ENCODE peak calls at places on chromosome 10, in eight cellular contexts. One of them, this sample, is unnamed.

GRCh38 chr10:9051328-9051974 is 997.0 kb downstream of the GATA3 start:
- DNase-seq in fibroblast of lung: peak
- DNase-seq in stimulated activated CD4-positive, alpha-beta T cell treated with anti-CD3 and anti-CD28 coated beads, Interleukin-4, amount 100 ng/mL, for 4 hours: no peak
- DNase-seq in stimulated activated naive CD4-positive, alpha-beta T cell: no peak
- DNase-seq in progenitor cell of endocrine pancreas: no peak
- DNase-seq in NCI-H1092 treated with DMSO at 0.1 percent for 48 hours: no peak
- DNase-seq in lower lobe of right lung: no peak
- DNase-seq in SHP77 treated with DMSO at 0.1 percent for 48 hours: no peak
- DNase-seq in this sample: no peak

GRCh38 chr10:125296598-125296997 is 136.2 kb upstream of the CTBP2 start:
- DNase-seq in stimulated activated CD4-positive, alpha-beta T cell treated with anti-CD3 and anti-CD28 coated beads, Interleukin-4, amount 100 ng/mL, for 4 hours: no peak
- DNase-seq in SHP77 treated with DMSO at 0.1 percent for 48 hours: no peak
- DNase-seq in NCI-H1092 treated with DMSO at 0.1 percent for 48 hours: no peak
- DNase-seq in progenitor cell of endocrine pancreas: no peak
- DNase-seq in stimulated activated naive CD4-positive, alpha-beta T cell: no peak
- DNase-seq in lower lobe of right lung: no peak
- DNase-seq in fibroblast of lung: no peak
- DNase-seq in this sample: no peak

GRCh38 chr10:47156873-47157272 is 143.1 kb upstream of the GDF10 start:
- DNase-seq in SHP77 treated with DMSO at 0.1 percent for 48 hours: no peak
- DNase-seq in progenitor cell of endocrine pancreas: no peak
- DNase-seq in fibroblast of lung: no peak
- DNase-seq in lower lobe of right lung: no peak
- DNase-seq in stimulated activated CD4-positive, alpha-beta T cell treated with anti-CD3 and anti-CD28 coated beads, Interleukin-4, amount 100 ng/mL, for 4 hours: no peak
- DNase-seq in stimulated activated naive CD4-positive, alpha-beta T cell: no peak
- DNase-seq in NCI-H1092 treated with DMSO at 0.1 percent for 48 hours: no peak
- DNase-seq in this sample: no peak

GRCh38 chr10:43251664-43252165 is 15.2 kb downstream of the RASGEF1A start:
- DNase-seq in NCI-H1092 treated with DMSO at 0.1 percent for 48 hours: no peak
- DNase-seq in stimulated activated naive CD4-positive, alpha-beta T cell: no peak
- DNase-seq in progenitor cell of endocrine pancreas: peak
- DNase-seq in SHP77 treated with DMSO at 0.1 percent for 48 hours: no peak
- DNase-seq in fibroblast of lung: no peak
- DNase-seq in lower lobe of right lung: no peak
- DNase-seq in stimulated activated CD4-positive, alpha-beta T cell treated with anti-CD3 and anti-CD28 coated beads, Interleukin-4, amount 100 ng/mL, for 4 hours: no peak
- DNase-seq in this sample: peak

GRCh38 chr10:5976689-5977470 is 463 bp downstream of the IL15RA start:
- DNase-seq in SHP77 treated with DMSO at 0.1 percent for 48 hours: no peak
- DNase-seq in progenitor cell of endocrine pancreas: peak
- DNase-seq in NCI-H1092 treated with DMSO at 0.1 percent for 48 hours: no peak
- DNase-seq in fibroblast of lung: peak
- DNase-seq in stimulated activated naive CD4-positive, alpha-beta T cell: peak
- DNase-seq in stimulated activated CD4-positive, alpha-beta T cell treated with anti-CD3 and anti-CD28 coated beads, Interleukin-4, amount 100 ng/mL, for 4 hours: peak
- DNase-seq in lower lobe of right lung: peak
- DNase-seq in this sample: no peak

GRCh38 chr10:83164134-83164533 is 975.2 kb upstream of the GHITM start:
- DNase-seq in stimulated activated CD4-positive, alpha-beta T cell treated with anti-CD3 and anti-CD28 coated beads, Interleukin-4, amount 100 ng/mL, for 4 hours: no peak
- DNase-seq in fibroblast of lung: peak
- DNase-seq in progenitor cell of endocrine pancreas: no peak
- DNase-seq in SHP77 treated with DMSO at 0.1 percent for 48 hours: no peak
- DNase-seq in stimulated activated naive CD4-positive, alpha-beta T cell: no peak
- DNase-seq in lower lobe of right lung: no peak
- DNase-seq in NCI-H1092 treated with DMSO at 0.1 percent for 48 hours: no peak
- DNase-seq in this sample: no peak

GRCh38 chr10:59098387-59098786 is 78.1 kb upstream of the PHYHIPL start:
- DNase-seq in NCI-H1092 treated with DMSO at 0.1 percent for 48 hours: no peak
- DNase-seq in lower lobe of right lung: no peak
- DNase-seq in SHP77 treated with DMSO at 0.1 percent for 48 hours: no peak
- DNase-seq in stimulated activated naive CD4-positive, alpha-beta T cell: no peak
- DNase-seq in stimulated activated CD4-positive, alpha-beta T cell treated with anti-CD3 and anti-CD28 coated beads, Interleukin-4, amount 100 ng/mL, for 4 hours: no peak
- DNase-seq in fibroblast of lung: peak
- DNase-seq in progenitor cell of endocrine pancreas: no peak
- DNase-seq in this sample: no peak

GRCh38 chr10:110671788-110672579 is 27.8 kb downstream of the RBM20 start:
- DNase-seq in lower lobe of right lung: peak
- DNase-seq in stimulated activated naive CD4-positive, alpha-beta T cell: peak
- DNase-seq in SHP77 treated with DMSO at 0.1 percent for 48 hours: no peak
- DNase-seq in stimulated activated CD4-positive, alpha-beta T cell treated with anti-CD3 and anti-CD28 coated beads, Interleukin-4, amount 100 ng/mL, for 4 hours: peak
- DNase-seq in fibroblast of lung: peak
- DNase-seq in progenitor cell of endocrine pancreas: peak
- DNase-seq in NCI-H1092 treated with DMSO at 0.1 percent for 48 hours: peak
- DNase-seq in this sample: peak

GRCh38 chr10:86446987-86447386 is 74.6 kb downstream of the WAPL start:
- DNase-seq in lower lobe of right lung: no peak
- DNase-seq in NCI-H1092 treated with DMSO at 0.1 percent for 48 hours: no peak
- DNase-seq in stimulated activated naive CD4-positive, alpha-beta T cell: no peak
- DNase-seq in fibroblast of lung: no peak
- DNase-seq in stimulated activated CD4-positive, alpha-beta T cell treated with anti-CD3 and anti-CD28 coated beads, Interleukin-4, amount 100 ng/mL, for 4 hours: no peak
- DNase-seq in progenitor cell of endocrine pancreas: no peak
- DNase-seq in SHP77 treated with DMSO at 0.1 percent for 48 hours: no peak
- DNase-seq in this sample: no peak

GRCh38 chr10:43156590-43157340 is 18.5 kb downstream of the CSGALNACT2 start:
- DNase-seq in SHP77 treated with DMSO at 0.1 percent for 48 hours: no peak
- DNase-seq in stimulated activated CD4-positive, alpha-beta T cell treated with anti-CD3 and anti-CD28 coated beads, Interleukin-4, amount 100 ng/mL, for 4 hours: no peak
- DNase-seq in fibroblast of lung: no peak
- DNase-seq in stimulated activated naive CD4-positive, alpha-beta T cell: no peak
- DNase-seq in NCI-H1092 treated with DMSO at 0.1 percent for 48 hours: no peak
- DNase-seq in lower lobe of right lung: no peak
- DNase-seq in progenitor cell of endocrine pancreas: no peak
- DNase-seq in this sample: no peak

GRCh38 chr10:84846646-84847045 is 518.3 kb downstream of the CCSER2 start:
- DNase-seq in stimulated activated naive CD4-positive, alpha-beta T cell: no peak
- DNase-seq in stimulated activated CD4-positive, alpha-beta T cell treated with anti-CD3 and anti-CD28 coated beads, Interleukin-4, amount 100 ng/mL, for 4 hours: no peak
- DNase-seq in lower lobe of right lung: no peak
- DNase-seq in SHP77 treated with DMSO at 0.1 percent for 48 hours: no peak
- DNase-seq in NCI-H1092 treated with DMSO at 0.1 percent for 48 hours: no peak
- DNase-seq in fibroblast of lung: no peak
- DNase-seq in progenitor cell of endocrine pancreas: no peak
- DNase-seq in this sample: no peak

GRCh38 chr10:13672505-13672904 is 85.7 kb downstream of the PRPF18 start:
- DNase-seq in stimulated activated CD4-positive, alpha-beta T cell treated with anti-CD3 and anti-CD28 coated beads, Interleukin-4, amount 100 ng/mL, for 4 hours: no peak
- DNase-seq in stimulated activated naive CD4-positive, alpha-beta T cell: no peak
- DNase-seq in progenitor cell of endocrine pancreas: no peak
- DNase-seq in SHP77 treated with DMSO at 0.1 percent for 48 hours: no peak
- DNase-seq in lower lobe of right lung: no peak
- DNase-seq in fibroblast of lung: peak
- DNase-seq in NCI-H1092 treated with DMSO at 0.1 percent for 48 hours: peak
- DNase-seq in this sample: no peak

GRCh38 chr10:5283305-5284158 is 81.2 kb upstream of the UCN3 start:
- DNase-seq in fibroblast of lung: peak
- DNase-seq in SHP77 treated with DMSO at 0.1 percent for 48 hours: peak
- DNase-seq in stimulated activated CD4-positive, alpha-beta T cell treated with anti-CD3 and anti-CD28 coated beads, Interleukin-4, amount 100 ng/mL, for 4 hours: peak
- DNase-seq in NCI-H1092 treated with DMSO at 0.1 percent for 48 hours: peak
- DNase-seq in lower lobe of right lung: peak
- DNase-seq in progenitor cell of endocrine pancreas: peak
- DNase-seq in stimulated activated naive CD4-positive, alpha-beta T cell: peak
- DNase-seq in this sample: peak

GRCh38 chr10:60139798-60140566 is 233.6 kb upstream of the CCDC6 start:
- DNase-seq in lower lobe of right lung: no peak
- DNase-seq in stimulated activated naive CD4-positive, alpha-beta T cell: no peak
- DNase-seq in progenitor cell of endocrine pancreas: no peak
- DNase-seq in fibroblast of lung: peak
- DNase-seq in NCI-H1092 treated with DMSO at 0.1 percent for 48 hours: no peak
- DNase-seq in SHP77 treated with DMSO at 0.1 percent for 48 hours: no peak
- DNase-seq in stimulated activated CD4-positive, alpha-beta T cell treated with anti-CD3 and anti-CD28 coated beads, Interleukin-4, amount 100 ng/mL, for 4 hours: no peak
- DNase-seq in this sample: no peak

GRCh38 chr10:60200012-60200681 is 189.5 kb downstream of the ANK3 start:
- DNase-seq in lower lobe of right lung: no peak
- DNase-seq in fibroblast of lung: no peak
- DNase-seq in SHP77 treated with DMSO at 0.1 percent for 48 hours: no peak
- DNase-seq in stimulated activated naive CD4-positive, alpha-beta T cell: no peak
- DNase-seq in stimulated activated CD4-positive, alpha-beta T cell treated with anti-CD3 and anti-CD28 coated beads, Interleukin-4, amount 100 ng/mL, for 4 hours: no peak
- DNase-seq in progenitor cell of endocrine pancreas: no peak
- DNase-seq in NCI-H1092 treated with DMSO at 0.1 percent for 48 hours: no peak
- DNase-seq in this sample: no peak

GRCh38 chr10:17146888-17147287 is 17.3 kb upstream of the CUBN start:
- DNase-seq in SHP77 treated with DMSO at 0.1 percent for 48 hours: no peak
- DNase-seq in lower lobe of right lung: no peak
- DNase-seq in progenitor cell of endocrine pancreas: no peak
- DNase-seq in NCI-H1092 treated with DMSO at 0.1 percent for 48 hours: no peak
- DNase-seq in fibroblast of lung: no peak
- DNase-seq in stimulated activated CD4-positive, alpha-beta T cell treated with anti-CD3 and anti-CD28 coated beads, Interleukin-4, amount 100 ng/mL, for 4 hours: no peak
- DNase-seq in stimulated activated naive CD4-positive, alpha-beta T cell: no peak
- DNase-seq in this sample: no peak

GRCh38 chr10:3239066-3239919 is 66.7 kb upstream of the PITRM1 start:
- DNase-seq in progenitor cell of endocrine pancreas: peak
- DNase-seq in SHP77 treated with DMSO at 0.1 percent for 48 hours: peak
- DNase-seq in stimulated activated naive CD4-positive, alpha-beta T cell: peak
- DNase-seq in lower lobe of right lung: peak
- DNase-seq in fibroblast of lung: peak
- DNase-seq in NCI-H1092 treated with DMSO at 0.1 percent for 48 hours: peak
- DNase-seq in stimulated activated CD4-positive, alpha-beta T cell treated with anti-CD3 and anti-CD28 coated beads, Interleukin-4, amount 100 ng/mL, for 4 hours: peak
- DNase-seq in this sample: peak

GRCh38 chr10:22479419-22479818 is 134.1 kb downstream of the SPAG6 start:
- DNase-seq in stimulated activated naive CD4-positive, alpha-beta T cell: no peak
- DNase-seq in SHP77 treated with DMSO at 0.1 percent for 48 hours: no peak
- DNase-seq in lower lobe of right lung: no peak
- DNase-seq in NCI-H1092 treated with DMSO at 0.1 percent for 48 hours: no peak
- DNase-seq in fibroblast of lung: no peak
- DNase-seq in stimulated activated CD4-positive, alpha-beta T cell treated with anti-CD3 and anti-CD28 coated beads, Interleukin-4, amount 100 ng/mL, for 4 hours: no peak
- DNase-seq in progenitor cell of endocrine pancreas: no peak
- DNase-seq in this sample: no peak

GRCh38 chr10:123639131-123639530 is 27.0 kb upstream of the GPR26 start:
- DNase-seq in SHP77 treated with DMSO at 0.1 percent for 48 hours: no peak
- DNase-seq in NCI-H1092 treated with DMSO at 0.1 percent for 48 hours: no peak
- DNase-seq in lower lobe of right lung: no peak
- DNase-seq in stimulated activated CD4-positive, alpha-beta T cell treated with anti-CD3 and anti-CD28 coated beads, Interleukin-4, amount 100 ng/mL, for 4 hours: no peak
- DNase-seq in progenitor cell of endocrine pancreas: no peak
- DNase-seq in fibroblast of lung: no peak
- DNase-seq in stimulated activated naive CD4-positive, alpha-beta T cell: no peak
- DNase-seq in this sample: no peak

GRCh38 chr10:84156768-84157167 is 16.8 kb upstream of the GPR15LG start:
- DNase-seq in stimulated activated CD4-positive, alpha-beta T cell treated with anti-CD3 and anti-CD28 coated beads, Interleukin-4, amount 100 ng/mL, for 4 hours: peak
- DNase-seq in NCI-H1092 treated with DMSO at 0.1 percent for 48 hours: no peak
- DNase-seq in lower lobe of right lung: no peak
- DNase-seq in progenitor cell of endocrine pancreas: no peak
- DNase-seq in stimulated activated naive CD4-positive, alpha-beta T cell: peak
- DNase-seq in fibroblast of lung: no peak
- DNase-seq in SHP77 treated with DMSO at 0.1 percent for 48 hours: no peak
- DNase-seq in this sample: no peak

GRCh38 chr10:102583435-102584417 is 60.6 kb upstream of the TRIM8 start:
- DNase-seq in fibroblast of lung: peak
- DNase-seq in lower lobe of right lung: peak
- DNase-seq in SHP77 treated with DMSO at 0.1 percent for 48 hours: peak
- DNase-seq in progenitor cell of endocrine pancreas: peak
- DNase-seq in NCI-H1092 treated with DMSO at 0.1 percent for 48 hours: peak
- DNase-seq in stimulated activated CD4-positive, alpha-beta T cell treated with anti-CD3 and anti-CD28 coated beads, Interleukin-4, amount 100 ng/mL, for 4 hours: peak
- DNase-seq in stimulated activated naive CD4-positive, alpha-beta T cell: peak
- DNase-seq in this sample: peak